ENCODE peak calls at places on chromosomes 6 and 20, in seven cellular contexts. E is IMR-90, I is GM23338, N is fibroblast of lung, Y is heart right ventricle, G is heart left ventricle, C is adrenal gland. S is an unnamed sample. For H3K4me1, the result is how much of the 10 kb centered on the place peaks cover.

GRCh38 chr20:52422574-52423463 is 231.2 kb upstream of the ZFP64 start:
- DNase-seq in E (no peak), I (no peak), N (no peak), Y (no peak), G (no peak), C (no peak), S (no peak)

GRCh38 chr6:42393339-42393738 is 58.4 kb downstream of the TRERF1 start:
- DNase-seq in E (no peak), I (no peak), N (no peak), Y (no peak), G (no peak), C (no peak), S (no peak)

GRCh38 chr6:100915876-100916275 is 34.7 kb upstream of the ASCC3 start:
- DNase-seq in E (no peak), I (no peak), N (no peak), Y (no peak), G (no peak), C (no peak), S (no peak)

GRCh38 chr20:63956664-63957003 is 418 bp upstream of the UCKL1 start:
- DNase-seq in E (no peak), I (no peak), N (no peak), Y (no peak), G (no peak), C (no peak), S (no peak)

GRCh38 chr6:2942916-2943563 is 28.3 kb downstream of the SERPINB6 start:
- DNase-seq in E (no peak), I (no peak), N (no peak), Y (no peak), G (no peak), C (no peak), S (no peak)

GRCh38 chr6:128725271-128726233 is 157.4 kb upstream of the LAMA2 start:
- DNase-seq in E (peak), I (peak), N (peak), Y (peak), G (peak), C (peak), S (peak)

GRCh38 chr6:20534906-20535305 is 649 bp downstream of the CDKAL1 start:
- DNase-seq in E (no peak), I (no peak), N (no peak), Y (no peak), G (no peak), C (no peak), S (no peak)

GRCh38 chr20:57455386-57455785 is 64.2 kb downstream of the RBM38 start:
- DNase-seq in E (no peak), I (no peak), N (no peak), Y (no peak), G (no peak), C (no peak), S (no peak)

GRCh38 chr6:38370653-38371311 is 268.9 kb downstream of the BTBD9 start:
- DNase-seq in E (no peak), I (no peak), N (no peak), Y (no peak), G (no peak), C (no peak), S (no peak)

GRCh38 chr6:136549359-136550044 is 720 bp downstream of the MAP7 start:
- DNase-seq in E (no peak), I (peak), N (no peak), Y (no peak), G (no peak), C (peak), S (peak)

GRCh38 chr20:50456452-50457324 is 53.5 kb upstream of the PTPN1 start:
- DNase-seq in E (no peak), I (no peak), N (no peak), Y (no peak), G (no peak), C (no peak), S (no peak)

GRCh38 chr20:64069614-64070243 is 6.7 kb downstream of the TCEA2 start:
- DNase-seq in E (no peak), I (peak), N (no peak), Y (no peak), G (no peak), C (no peak), S (peak)

GRCh38 chr6:149845549-149845948 is 18.6 kb downstream of the LRP11 start:
- DNase-seq in E (no peak), I (no peak), N (no peak), Y (no peak), G (no peak), C (no peak), S (no peak)
- H3K4me1 ChIP-seq in E (under half), I (under half), N (under half), Y (under half), G (under half), C (under half), S (under half)

GRCh38 chr6:29813809-29814208 is 13.8 kb upstream of the HLA-G start:
- DNase-seq in E (peak), I (no peak), N (no peak), Y (no peak), G (no peak), C (peak), S (no peak)
- H3K4me3 ChIP-seq in E (no peak), I (no peak), N (no peak), Y (no peak), G (no peak), C (no peak), S (no peak)

DNA sequence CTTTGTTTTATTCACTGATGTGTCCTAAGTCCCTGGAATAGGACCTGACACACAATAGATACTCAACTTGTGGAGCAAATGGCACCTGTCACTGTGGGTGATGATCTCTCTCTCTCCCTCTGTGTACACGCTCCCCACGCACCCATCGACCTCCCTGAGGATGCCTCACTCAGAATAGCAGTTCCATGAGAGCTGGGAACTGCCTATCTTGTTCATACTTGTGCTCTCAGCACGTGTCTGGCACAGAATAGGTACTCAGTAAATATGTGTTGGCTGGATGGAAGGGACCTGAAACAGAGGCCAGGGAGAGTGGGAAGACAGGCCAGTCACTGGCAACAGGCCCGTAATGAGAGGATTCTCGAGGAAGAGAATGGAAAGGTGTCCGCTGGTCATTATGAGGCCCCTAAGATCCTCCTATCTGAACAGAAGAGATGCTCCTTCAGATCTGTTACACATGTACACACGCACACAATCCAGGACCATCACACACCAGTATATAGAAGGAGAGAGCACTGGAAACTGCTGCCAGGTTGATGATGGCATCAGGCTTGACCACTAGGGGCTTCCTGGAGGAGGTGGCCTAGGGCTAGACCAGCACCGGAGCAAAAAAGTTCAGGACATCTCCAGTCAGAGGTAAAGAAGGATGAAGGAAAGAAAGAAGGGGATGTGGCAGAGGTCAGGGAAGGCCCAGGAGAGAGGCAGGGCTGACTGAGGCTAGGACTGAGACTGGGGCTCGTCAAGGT is 30.9 kb downstream of the VEGFA start:
- DNase-seq in E (no peak), I (peak), N (no peak), Y (no peak), G (no peak), C (no peak), S (no peak)
- TF ChIP-seq CTCF in E (no peak), I (peak), N (no peak), Y (no peak), G (no peak), C (no peak), S (peak)

GRCh38 chr6:144314562-144314961 is 29.4 kb downstream of the UTRN start:
- DNase-seq in E (no peak), I (no peak), N (no peak), Y (peak), G (no peak), C (peak), S (no peak)
- H3K4me1 ChIP-seq in E (under half), I (under half), N (under half), Y (half or more), G (half or more), C (under half), S (under half)

DNA sequence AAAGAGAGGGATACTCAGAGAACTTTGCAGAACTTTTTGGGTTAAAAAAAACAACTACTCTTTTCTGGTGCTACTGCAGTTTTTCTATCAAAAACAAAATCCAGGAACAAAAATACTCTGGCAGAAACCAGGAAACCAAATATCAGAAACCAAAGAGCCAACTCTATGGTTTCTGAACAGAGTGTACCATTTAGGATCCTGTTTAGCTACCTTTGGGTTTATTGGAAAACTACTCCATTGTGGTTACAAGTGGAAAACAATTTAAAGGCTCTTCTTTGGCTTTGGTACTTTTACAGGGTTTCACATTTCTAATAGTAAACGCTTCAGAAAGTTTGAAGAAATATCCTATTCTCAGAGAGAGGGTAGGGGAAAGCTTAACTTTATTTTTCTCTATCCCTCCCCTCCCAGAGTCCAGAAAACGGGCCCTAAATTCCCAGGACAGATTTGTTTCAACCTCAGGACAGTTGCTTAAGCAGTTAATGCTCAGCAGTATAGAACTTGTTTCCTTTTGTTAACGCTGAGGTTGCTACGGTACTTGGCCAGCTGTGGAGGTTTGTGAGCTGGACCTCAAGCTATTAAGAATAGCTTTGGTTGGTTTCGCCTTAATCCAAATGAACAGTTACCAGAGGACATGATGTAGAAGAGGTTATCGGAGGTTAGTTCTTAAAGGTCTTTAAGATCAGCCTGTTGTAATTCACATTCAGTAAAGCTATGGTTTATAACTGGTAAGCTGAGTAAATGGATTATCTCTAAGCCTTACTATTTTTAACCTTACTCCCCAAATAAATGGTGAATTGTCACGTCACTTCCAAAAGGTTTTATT is 47.9 kb downstream of the FOXO3 start:
- DNase-seq in E (peak), I (no peak), N (peak), Y (no peak), G (no peak), C (no peak), S (no peak)
- H3K4me3 ChIP-seq in E (no peak), I (no peak), N (no peak), Y (no peak), G (no peak), C (no peak), S (no peak)

S was measured in BE2C.